ENCODE peak calls at places on chromosome 10, in eight cellular contexts. C is brain microvascular endothelial cell, Z is mammary epithelial cell, A is GM12864, K is neural progenitor cell, Q is breast epithelium, V is cardiac muscle cell, M is right atrium auricular region. G is an unnamed sample.
A peak's percentile ranks its signal among the peaks of the same experiment; 100 is the strongest.

GRCh38 chr10:85995791-85996190 is 370.8 kb downstream of the GRID1 start:
- DNase-seq in C (peak; percentile 25), Z (peak; percentile 26), A (no peak), K (peak; percentile 55), Q (no peak), V (peak; percentile 19), M (no peak), G (peak; percentile 21)

GRCh38 chr10:68032113-68032512 is 43.0 kb downstream of the HERC4 start:
- DNase-seq in C (no peak), Z (no peak), A (no peak), K (no peak), Q (no peak), V (peak; percentile 26), M (no peak), G (no peak)

GRCh38 chr10:78806805-78807221 is 262.0 kb upstream of the ZMIZ1 start:
- DNase-seq in C (no peak), Z (peak; percentile 43), A (no peak), K (no peak), Q (no peak), V (no peak), M (no peak), G (no peak)

GRCh38 chr10:93872776-93873175 is 21.0 kb upstream of the SLC35G1 start:
- DNase-seq in C (no peak), Z (no peak), A (no peak), K (no peak), Q (no peak), V (peak; percentile 9), M (no peak), G (no peak)

GRCh38 chr10:96719205-96719604 is 1.1 kb downstream of the PIK3AP1 start:
- DNase-seq in C (no peak), Z (no peak), A (no peak), K (no peak), Q (no peak), V (no peak), M (no peak), G (no peak)

GRCh38 chr10:110511734-110512449 is 14.2 kb downstream of the DUSP5 start:
- DNase-seq in C (no peak), Z (no peak), A (no peak), K (no peak), Q (no peak), V (peak; percentile 71), M (no peak), G (peak; percentile 36)

GRCh38 chr10:132860527-132860926 is 74.6 kb upstream of the NKX6-2 start:
- DNase-seq in C (no peak), Z (no peak), A (no peak), K (no peak), Q (no peak), V (no peak), M (no peak), G (no peak)

GRCh38 chr10:21496285-21497176 is 29.0 kb downstream of the SKIDA1 start:
- DNase-seq in C (no peak), Z (peak; percentile 46), A (no peak), K (peak; percentile 84), Q (no peak), V (peak; percentile 54), M (no peak), G (no peak)

GRCh38 chr10:59561397-59562121 is 148.1 kb downstream of the SLC16A9 start:
- DNase-seq in C (peak; percentile 6), Z (peak; percentile 17), A (no peak), K (no peak), Q (no peak), V (peak; percentile 56), M (no peak), G (no peak)

GRCh38 chr10:79184141-79184625 is 115.4 kb downstream of the ZMIZ1 start:
- DNase-seq in C (peak; percentile 72), Z (peak; percentile 81), A (no peak), K (no peak), Q (no peak), V (peak; percentile 58), M (no peak), G (peak; percentile 68)

GRCh38 chr10:113487154-113487553 is 65.7 kb upstream of the HABP2 start:
- DNase-seq in C (no peak), Z (no peak), A (no peak), K (no peak), Q (no peak), V (no peak), M (no peak), G (no peak)

GRCh38 chr10:84114088-84114667 is 25.1 kb upstream of the GHITM start:
- DNase-seq in C (no peak), Z (no peak), A (no peak), K (peak; percentile 28), Q (no peak), V (peak; percentile 12), M (no peak), G (peak; percentile 18)

GRCh38 chr10:22599048-22599561 is 115.3 kb downstream of the PIP4K2A start:
- DNase-seq in C (peak; percentile 34), Z (peak; percentile 41), A (no peak), K (no peak), Q (no peak), V (peak; percentile 53), M (no peak), G (peak; percentile 73)

GRCh38 chr10:12656518-12657142 is 307.3 kb downstream of the CAMK1D start:
- DNase-seq in C (peak; percentile 47), Z (peak; percentile 39), A (peak; percentile 45), K (peak; percentile 53), Q (no peak), V (peak; percentile 75), M (no peak), G (peak; percentile 88)

GRCh38 chr10:79127151-79127961 is 58.6 kb downstream of the ZMIZ1 start:
- DNase-seq in C (peak; percentile 87), Z (peak; percentile 35), A (no peak), K (peak; percentile 54), Q (peak; percentile 63), V (peak; percentile 93), M (peak; percentile 90), G (peak; percentile 87)

GRCh38 chr10:22805304-22805703 is 90.9 kb upstream of the PIP4K2A start:
- DNase-seq in C (no peak), Z (no peak), A (no peak), K (no peak), Q (no peak), V (peak; percentile 39), M (no peak), G (peak; percentile 57)

GRCh38 chr10:76558586-76558985 is 1079.0 kb downstream of the KCNMA1 start:
- DNase-seq in C (peak; percentile 52), Z (peak; percentile 45), A (no peak), K (no peak), Q (no peak), V (peak; percentile 63), M (no peak), G (peak; percentile 80)

GRCh38 chr10:52249850-52250395 is 64.2 kb upstream of the DKK1 start:
- DNase-seq in C (no peak), Z (no peak), A (no peak), K (no peak), Q (no peak), V (no peak), M (no peak), G (no peak)

GRCh38 chr10:35626971-35627507 is 15.1 kb downstream of the FZD8 start:
- DNase-seq in C (no peak), Z (no peak), A (no peak), K (no peak), Q (no peak), V (peak; percentile 36), M (no peak), G (peak; percentile 24)

GRCh38 chr10:60627778-60628773 is 150.2 kb upstream of the CDK1 start:
- DNase-seq in C (no peak), Z (no peak), A (no peak), K (no peak), Q (no peak), V (no peak), M (no peak), G (no peak)

GRCh38 chr10:69874464-69874863 is 72.8 kb downstream of the COL13A1 start:
- DNase-seq in C (peak; percentile 75), Z (peak; percentile 45), A (no peak), K (no peak), Q (no peak), V (peak; percentile 66), M (no peak), G (peak; percentile 79)

GRCh38 chr10:4532976-4533375 is 293.0 kb upstream of the AKR1E2 start:
- DNase-seq in C (no peak), Z (no peak), A (no peak), K (no peak), Q (no peak), V (peak; percentile 50), M (no peak), G (peak; percentile 55)
- H3K4me3 ChIP-seq in C (no peak overlapping the region), Z (peak overlapping the region; percentile 25), A (no peak overlapping the region), K (no peak overlapping the region), Q (no peak overlapping the region), V (no peak overlapping the region), M (no peak overlapping the region), G (no peak overlapping the region)

DNA sequence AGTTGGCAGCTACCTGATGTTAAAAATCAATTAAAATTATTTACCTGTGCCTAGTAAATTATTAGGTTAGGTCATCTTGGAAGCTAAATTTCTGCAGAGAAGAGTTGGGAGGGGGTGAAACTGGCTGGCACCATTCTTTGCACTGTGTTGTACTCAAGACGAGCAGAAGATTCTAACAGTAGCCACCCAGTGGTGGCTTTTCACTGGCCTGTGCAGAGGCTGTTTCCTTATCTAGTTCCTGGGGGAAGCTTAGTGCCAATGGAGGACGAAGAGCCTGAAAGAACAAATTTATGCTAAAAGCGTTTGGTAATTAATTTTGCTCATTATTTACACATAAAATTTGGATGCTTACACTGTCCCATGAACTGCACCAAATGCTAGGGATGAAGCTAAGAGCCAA is 595.3 kb downstream of the XPNPEP1 start:
- DNase-seq in C (no peak), Z (no peak), A (no peak), K (no peak), Q (no peak), V (no peak), M (no peak), G (no peak)
- TF ChIP-seq CTCF in C (peak; percentile 12), Z (no peak), A (no peak), K (no peak), Q (no peak), V (no peak), M (no peak), G (no peak)

DNA sequence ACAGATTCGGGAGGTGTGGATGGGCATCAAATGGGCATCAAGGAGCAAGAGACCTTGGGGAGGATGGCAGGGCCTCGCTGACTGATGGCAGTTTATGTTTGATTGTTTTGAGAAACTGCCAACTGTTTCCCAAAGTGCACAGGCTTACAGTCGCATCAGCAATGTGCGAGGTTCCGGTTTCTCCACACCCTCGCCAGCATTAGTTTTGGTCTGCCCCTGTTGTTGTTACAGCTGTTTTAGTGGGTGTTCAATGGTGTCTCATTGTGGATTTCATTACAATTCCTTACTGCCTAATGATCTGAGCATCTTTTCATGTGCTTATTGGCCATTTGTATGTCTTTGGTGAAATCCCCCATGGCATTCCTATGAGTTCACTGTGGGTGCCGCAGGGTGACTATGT is 24.4 kb downstream of the AKR1E2 start:
- DNase-seq in C (no peak), Z (no peak), A (no peak), K (no peak), Q (no peak), V (no peak), M (no peak), G (no peak)
- H3K4me3 ChIP-seq in C (no peak overlapping the region), Z (no peak overlapping the region), A (no peak overlapping the region), K (no peak overlapping the region), Q (no peak overlapping the region), V (no peak overlapping the region), M (no peak overlapping the region), G (no peak overlapping the region)

DNA sequence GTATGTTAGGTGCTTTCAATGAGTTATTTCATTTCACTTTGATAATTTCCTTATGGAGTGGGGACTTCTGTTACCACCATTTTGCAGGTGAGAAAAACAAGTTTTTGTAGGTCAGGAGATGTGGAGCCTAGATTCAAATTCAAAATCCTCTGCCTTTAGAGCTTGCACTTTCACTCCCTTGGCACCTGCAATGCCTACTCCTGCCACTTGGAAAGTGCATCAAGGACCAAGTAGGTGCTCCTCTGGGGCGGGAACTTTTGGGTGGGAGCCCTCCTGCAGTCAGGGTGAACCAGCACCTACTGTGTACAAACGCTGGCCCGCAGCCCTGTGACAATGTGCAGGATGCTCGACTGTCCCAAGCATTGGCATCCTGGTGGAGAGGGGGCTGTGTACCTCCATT is 199.0 kb downstream of the EMX2 start:
- DNase-seq in C (no peak), Z (no peak), A (no peak), K (no peak), Q (no peak), V (no peak), M (no peak), G (no peak)
- TF ChIP-seq CTCF in C (peak; percentile 35), Z (peak; percentile 34), A (peak; percentile 26), K (peak; percentile 44), Q (no peak), V (no peak), M (no peak), G (peak; percentile 17)

G was measured in choroid plexus epithelial cell.